ENCODE peak calls at places on chromosome 13, in ten cellular contexts. One of them, this sample, is unnamed.

GRCh38 chr13:55432814-55433213 is 1707.9 kb upstream of the PRR20A start:
- DNase-seq in fibroblast of the aortic adventitia: no peak
- DNase-seq in C1 segment of cervical spinal cord: no peak
- DNase-seq in CD4-positive, alpha-beta T cell: no peak
- DNase-seq in hepatocyte: no peak
- DNase-seq in GM23248: no peak
- DNase-seq in lung microvascular endothelial cell: no peak
- DNase-seq in activated gamma-delta T cell treated with Interleukin-2 at 50 U/mL for 16 hours: no peak
- DNase-seq in T-helper 9 cell: no peak
- DNase-seq in AG09309: no peak
- DNase-seq in this sample: no peak

GRCh38 chr13:37226966-37227365 is 121.5 kb upstream of the CSNK1A1L start:
- DNase-seq in C1 segment of cervical spinal cord: no peak
- DNase-seq in T-helper 9 cell: no peak
- DNase-seq in GM23248: peak
- DNase-seq in hepatocyte: no peak
- DNase-seq in AG09309: no peak
- DNase-seq in activated gamma-delta T cell treated with Interleukin-2 at 50 U/mL for 16 hours: no peak
- DNase-seq in CD4-positive, alpha-beta T cell: no peak
- DNase-seq in fibroblast of the aortic adventitia: peak
- DNase-seq in lung microvascular endothelial cell: no peak
- DNase-seq in this sample: peak

GRCh38 chr13:40617801-40618356 is 48.6 kb downstream of the FOXO1 start:
- DNase-seq in fibroblast of the aortic adventitia: no peak
- DNase-seq in GM23248: no peak
- DNase-seq in T-helper 9 cell: no peak
- DNase-seq in lung microvascular endothelial cell: no peak
- DNase-seq in CD4-positive, alpha-beta T cell: no peak
- DNase-seq in AG09309: no peak
- DNase-seq in hepatocyte: no peak
- DNase-seq in activated gamma-delta T cell treated with Interleukin-2 at 50 U/mL for 16 hours: no peak
- DNase-seq in C1 segment of cervical spinal cord: no peak
- DNase-seq in this sample: no peak

GRCh38 chr13:111303559-111303958 is 16.9 kb upstream of the TEX29 start:
- DNase-seq in lung microvascular endothelial cell: no peak
- DNase-seq in hepatocyte: no peak
- DNase-seq in GM23248: no peak
- DNase-seq in fibroblast of the aortic adventitia: no peak
- DNase-seq in AG09309: no peak
- DNase-seq in CD4-positive, alpha-beta T cell: no peak
- DNase-seq in C1 segment of cervical spinal cord: peak
- DNase-seq in activated gamma-delta T cell treated with Interleukin-2 at 50 U/mL for 16 hours: no peak
- DNase-seq in T-helper 9 cell: no peak
- DNase-seq in this sample: no peak

GRCh38 chr13:85261757-85262346 is 537.4 kb downstream of the SLITRK6 start:
- DNase-seq in CD4-positive, alpha-beta T cell: no peak
- DNase-seq in C1 segment of cervical spinal cord: no peak
- DNase-seq in T-helper 9 cell: no peak
- DNase-seq in lung microvascular endothelial cell: no peak
- DNase-seq in fibroblast of the aortic adventitia: no peak
- DNase-seq in AG09309: no peak
- DNase-seq in activated gamma-delta T cell treated with Interleukin-2 at 50 U/mL for 16 hours: no peak
- DNase-seq in hepatocyte: peak
- DNase-seq in GM23248: no peak
- DNase-seq in this sample: no peak

GRCh38 chr13:41356788-41357187 is 45.7 kb downstream of the NAA16 start:
- DNase-seq in hepatocyte: no peak
- DNase-seq in activated gamma-delta T cell treated with Interleukin-2 at 50 U/mL for 16 hours: peak
- DNase-seq in fibroblast of the aortic adventitia: no peak
- DNase-seq in lung microvascular endothelial cell: no peak
- DNase-seq in C1 segment of cervical spinal cord: no peak
- DNase-seq in CD4-positive, alpha-beta T cell: peak
- DNase-seq in AG09309: no peak
- DNase-seq in GM23248: no peak
- DNase-seq in T-helper 9 cell: peak
- DNase-seq in this sample: no peak

GRCh38 chr13:33611016-33611805 is 206.7 kb upstream of the RFC3 start:
- DNase-seq in C1 segment of cervical spinal cord: peak
- DNase-seq in AG09309: no peak
- DNase-seq in fibroblast of the aortic adventitia: peak
- DNase-seq in CD4-positive, alpha-beta T cell: no peak
- DNase-seq in GM23248: no peak
- DNase-seq in activated gamma-delta T cell treated with Interleukin-2 at 50 U/mL for 16 hours: no peak
- DNase-seq in lung microvascular endothelial cell: peak
- DNase-seq in hepatocyte: no peak
- DNase-seq in T-helper 9 cell: no peak
- DNase-seq in this sample: peak

GRCh38 chr13:35720690-35721554 is 244.4 kb upstream of the MAB21L1 start:
- DNase-seq in C1 segment of cervical spinal cord: peak
- DNase-seq in hepatocyte: peak
- DNase-seq in lung microvascular endothelial cell: peak
- DNase-seq in AG09309: no peak
- DNase-seq in GM23248: peak
- DNase-seq in T-helper 9 cell: no peak
- DNase-seq in CD4-positive, alpha-beta T cell: no peak
- DNase-seq in activated gamma-delta T cell treated with Interleukin-2 at 50 U/mL for 16 hours: peak
- DNase-seq in fibroblast of the aortic adventitia: peak
- DNase-seq in this sample: no peak

GRCh38 chr13:95301135-95301946 is at the start of gene ABCC4:
- DNase-seq in AG09309: no peak
- DNase-seq in C1 segment of cervical spinal cord: no peak
- DNase-seq in fibroblast of the aortic adventitia: peak
- DNase-seq in GM23248: peak
- DNase-seq in T-helper 9 cell: peak
- DNase-seq in activated gamma-delta T cell treated with Interleukin-2 at 50 U/mL for 16 hours: peak
- DNase-seq in lung microvascular endothelial cell: peak
- DNase-seq in hepatocyte: peak
- DNase-seq in CD4-positive, alpha-beta T cell: peak
- DNase-seq in this sample: peak

GRCh38 chr13:77478645-77478997 is 56.9 kb upstream of the SCEL start:
- DNase-seq in AG09309: no peak
- DNase-seq in hepatocyte: no peak
- DNase-seq in CD4-positive, alpha-beta T cell: no peak
- DNase-seq in GM23248: no peak
- DNase-seq in fibroblast of the aortic adventitia: no peak
- DNase-seq in T-helper 9 cell: no peak
- DNase-seq in lung microvascular endothelial cell: no peak
- DNase-seq in C1 segment of cervical spinal cord: no peak
- DNase-seq in activated gamma-delta T cell treated with Interleukin-2 at 50 U/mL for 16 hours: no peak
- DNase-seq in this sample: no peak

GRCh38 chr13:46660859-46661258 is 107.9 kb downstream of the LRCH1 start:
- DNase-seq in fibroblast of the aortic adventitia: no peak
- DNase-seq in CD4-positive, alpha-beta T cell: no peak
- DNase-seq in lung microvascular endothelial cell: no peak
- DNase-seq in T-helper 9 cell: no peak
- DNase-seq in activated gamma-delta T cell treated with Interleukin-2 at 50 U/mL for 16 hours: no peak
- DNase-seq in C1 segment of cervical spinal cord: no peak
- DNase-seq in AG09309: no peak
- DNase-seq in GM23248: no peak
- DNase-seq in hepatocyte: no peak
- DNase-seq in this sample: no peak

GRCh38 chr13:67231481-67231940 is 1.4 kb upstream of the PCDH9 start:
- DNase-seq in CD4-positive, alpha-beta T cell: no peak
- DNase-seq in C1 segment of cervical spinal cord: no peak
- DNase-seq in hepatocyte: no peak
- DNase-seq in T-helper 9 cell: no peak
- DNase-seq in AG09309: no peak
- DNase-seq in lung microvascular endothelial cell: no peak
- DNase-seq in GM23248: no peak
- DNase-seq in activated gamma-delta T cell treated with Interleukin-2 at 50 U/mL for 16 hours: no peak
- DNase-seq in fibroblast of the aortic adventitia: peak
- DNase-seq in this sample: no peak

GRCh38 chr13:40534456-40534855 is 132.0 kb downstream of the FOXO1 start:
- DNase-seq in activated gamma-delta T cell treated with Interleukin-2 at 50 U/mL for 16 hours: no peak
- DNase-seq in CD4-positive, alpha-beta T cell: no peak
- DNase-seq in C1 segment of cervical spinal cord: no peak
- DNase-seq in fibroblast of the aortic adventitia: no peak
- DNase-seq in GM23248: no peak
- DNase-seq in lung microvascular endothelial cell: no peak
- DNase-seq in AG09309: no peak
- DNase-seq in hepatocyte: peak
- DNase-seq in T-helper 9 cell: no peak
- DNase-seq in this sample: no peak

GRCh38 chr13:40169476-40169875 is 497.0 kb downstream of the FOXO1 start:
- DNase-seq in AG09309: no peak
- DNase-seq in C1 segment of cervical spinal cord: no peak
- DNase-seq in fibroblast of the aortic adventitia: no peak
- DNase-seq in lung microvascular endothelial cell: no peak
- DNase-seq in CD4-positive, alpha-beta T cell: no peak
- DNase-seq in hepatocyte: no peak
- DNase-seq in T-helper 9 cell: no peak
- DNase-seq in GM23248: peak
- DNase-seq in activated gamma-delta T cell treated with Interleukin-2 at 50 U/mL for 16 hours: no peak
- DNase-seq in this sample: no peak

GRCh38 chr13:94702181-94703041 is 9.9 kb downstream of the SOX21 start:
- DNase-seq in GM23248: no peak
- DNase-seq in AG09309: no peak
- DNase-seq in fibroblast of the aortic adventitia: no peak
- DNase-seq in activated gamma-delta T cell treated with Interleukin-2 at 50 U/mL for 16 hours: no peak
- DNase-seq in CD4-positive, alpha-beta T cell: no peak
- DNase-seq in lung microvascular endothelial cell: no peak
- DNase-seq in hepatocyte: no peak
- DNase-seq in C1 segment of cervical spinal cord: no peak
- DNase-seq in T-helper 9 cell: no peak
- DNase-seq in this sample: no peak

GRCh38 chr13:45989607-45990006 is 62.9 kb downstream of the ZC3H13 start:
- DNase-seq in activated gamma-delta T cell treated with Interleukin-2 at 50 U/mL for 16 hours: no peak
- DNase-seq in T-helper 9 cell: no peak
- DNase-seq in hepatocyte: no peak
- DNase-seq in CD4-positive, alpha-beta T cell: no peak
- DNase-seq in lung microvascular endothelial cell: no peak
- DNase-seq in C1 segment of cervical spinal cord: no peak
- DNase-seq in GM23248: peak
- DNase-seq in AG09309: peak
- DNase-seq in fibroblast of the aortic adventitia: peak
- DNase-seq in this sample: peak